ENCODE peak calls at places on chromosomes 2 and 18, in seven cellular contexts. One of them, this sample, is unnamed. For H3K4me1, the result is how much of the 10 kb centered on the place peaks cover.

GRCh38 chr2:112027767-112028166 is 27.3 kb upstream of the TMEM87B start:
- DNase-seq in OCI-LY7: no peak
- DNase-seq in Panc1: no peak
- DNase-seq in fibroblast of lung: no peak
- DNase-seq in uterus: no peak
- DNase-seq in spleen: no peak
- DNase-seq in left lung: no peak
- DNase-seq in this sample: no peak

GRCh38 chr18:76875390-76876330 is 53.3 kb downstream of the ZNF236 start:
- DNase-seq in fibroblast of lung: peak
- DNase-seq in spleen: no peak
- DNase-seq in left lung: no peak
- DNase-seq in OCI-LY7: peak
- DNase-seq in uterus: no peak
- DNase-seq in Panc1: peak
- DNase-seq in this sample: peak

GRCh38 chr18:54926593-54927297 is 32.5 kb downstream of the CCDC68 start:
- DNase-seq in left lung: no peak
- DNase-seq in Panc1: no peak
- DNase-seq in spleen: no peak
- DNase-seq in fibroblast of lung: peak
- DNase-seq in uterus: no peak
- DNase-seq in OCI-LY7: no peak
- DNase-seq in this sample: no peak

GRCh38 chr2:181163139-181163538 is 182.7 kb downstream of the UBE2E3 start:
- DNase-seq in fibroblast of lung: no peak
- DNase-seq in spleen: no peak
- DNase-seq in Panc1: no peak
- DNase-seq in uterus: no peak
- DNase-seq in left lung: no peak
- DNase-seq in OCI-LY7: no peak
- DNase-seq in this sample: no peak

GRCh38 chr2:2742745-2743144 is 411.7 kb upstream of the MYT1L start:
- DNase-seq in Panc1: no peak
- DNase-seq in OCI-LY7: no peak
- DNase-seq in left lung: no peak
- DNase-seq in uterus: no peak
- DNase-seq in fibroblast of lung: peak
- DNase-seq in spleen: no peak
- DNase-seq in this sample: no peak

GRCh38 chr2:199757466-199757865 is 93.5 kb downstream of the FTCDNL1 start:
- DNase-seq in uterus: no peak
- DNase-seq in left lung: peak
- DNase-seq in spleen: no peak
- DNase-seq in Panc1: no peak
- DNase-seq in OCI-LY7: no peak
- DNase-seq in fibroblast of lung: peak
- DNase-seq in this sample: no peak

GRCh38 chr18:58526425-58527115 is 102.3 kb downstream of the ALPK2 start:
- DNase-seq in uterus: no peak
- DNase-seq in OCI-LY7: no peak
- DNase-seq in left lung: no peak
- DNase-seq in Panc1: no peak
- DNase-seq in spleen: no peak
- DNase-seq in fibroblast of lung: no peak
- DNase-seq in this sample: peak

GRCh38 chr2:171655584-171655983 is 31.7 kb upstream of the DYNC1I2 start:
- DNase-seq in fibroblast of lung: no peak
- DNase-seq in spleen: no peak
- DNase-seq in Panc1: no peak
- DNase-seq in left lung: no peak
- DNase-seq in OCI-LY7: peak
- DNase-seq in uterus: no peak
- DNase-seq in this sample: no peak

GRCh38 chr2:32342811-32343210 is 14.0 kb upstream of the BIRC6 start:
- DNase-seq in spleen: peak
- DNase-seq in Panc1: no peak
- DNase-seq in left lung: no peak
- DNase-seq in uterus: peak
- DNase-seq in fibroblast of lung: peak
- DNase-seq in OCI-LY7: no peak
- DNase-seq in this sample: no peak

GRCh38 chr2:219207884-219208740 is 1.5 kb downstream of the ZFAND2B start:
- DNase-seq in OCI-LY7: no peak
- DNase-seq in fibroblast of lung: peak
- DNase-seq in uterus: no peak
- DNase-seq in spleen: peak
- DNase-seq in left lung: peak
- DNase-seq in Panc1: no peak
- DNase-seq in this sample: no peak

GRCh38 chr2:236367791-236368289 is 103.6 kb upstream of the ASB18 start:
- DNase-seq in OCI-LY7: no peak
- DNase-seq in left lung: no peak
- DNase-seq in fibroblast of lung: no peak
- DNase-seq in Panc1: no peak
- DNase-seq in uterus: no peak
- DNase-seq in spleen: no peak
- DNase-seq in this sample: no peak

GRCh38 chr2:529425-529824 is 147.8 kb downstream of the TMEM18 start:
- DNase-seq in left lung: no peak
- DNase-seq in uterus: no peak
- DNase-seq in fibroblast of lung: no peak
- DNase-seq in OCI-LY7: peak
- DNase-seq in spleen: no peak
- DNase-seq in Panc1: peak
- DNase-seq in this sample: no peak

GRCh38 chr2:29304399-29304798 is 189.2 kb downstream of the CLIP4 start:
- DNase-seq in Panc1: no peak
- DNase-seq in uterus: no peak
- DNase-seq in spleen: no peak
- DNase-seq in left lung: no peak
- DNase-seq in OCI-LY7: no peak
- DNase-seq in fibroblast of lung: peak
- DNase-seq in this sample: no peak

GRCh38 chr2:240604291-240604938 is 17.9 kb downstream of the CAPN10 start:
- DNase-seq in uterus: peak
- DNase-seq in spleen: peak
- DNase-seq in fibroblast of lung: peak
- DNase-seq in left lung: peak
- DNase-seq in Panc1: no peak
- DNase-seq in OCI-LY7: peak
- DNase-seq in this sample: peak

GRCh38 chr2:161905389-161906046 is 168.5 kb downstream of the DPP4 start:
- DNase-seq in spleen: peak
- DNase-seq in fibroblast of lung: peak
- DNase-seq in left lung: no peak
- DNase-seq in OCI-LY7: peak
- DNase-seq in uterus: no peak
- DNase-seq in Panc1: no peak
- DNase-seq in this sample: no peak

GRCh38 chr2:162838141-162838500 is 446 bp downstream of the KCNH7 start:
- DNase-seq in left lung: no peak
- DNase-seq in Panc1: no peak
- DNase-seq in uterus: no peak
- DNase-seq in spleen: no peak
- DNase-seq in fibroblast of lung: no peak
- DNase-seq in OCI-LY7: no peak
- DNase-seq in this sample: no peak

GRCh38 chr2:177314194-177314593 is 49.7 kb upstream of the NFE2L2 start:
- DNase-seq in Panc1: no peak
- DNase-seq in fibroblast of lung: peak
- DNase-seq in OCI-LY7: no peak
- DNase-seq in spleen: no peak
- DNase-seq in left lung: no peak
- DNase-seq in uterus: no peak
- DNase-seq in this sample: no peak

GRCh38 chr18:63290456-63291200 is 28.9 kb downstream of the BCL2 start:
- DNase-seq in spleen: no peak
- DNase-seq in OCI-LY7: no peak
- DNase-seq in left lung: no peak
- DNase-seq in Panc1: no peak
- DNase-seq in uterus: no peak
- DNase-seq in fibroblast of lung: no peak
- DNase-seq in this sample: peak

GRCh38 chr2:228681426-228681825 is 499.9 kb upstream of the SPHKAP start:
- DNase-seq in left lung: no peak
- DNase-seq in fibroblast of lung: peak
- DNase-seq in uterus: peak
- DNase-seq in OCI-LY7: no peak
- DNase-seq in spleen: no peak
- DNase-seq in Panc1: no peak
- DNase-seq in this sample: peak

GRCh38 chr2:240922234-240922981 is 16.3 kb downstream of the CROCC2 start:
- DNase-seq in fibroblast of lung: no peak
- DNase-seq in spleen: peak
- DNase-seq in OCI-LY7: no peak
- DNase-seq in Panc1: no peak
- DNase-seq in uterus: no peak
- DNase-seq in left lung: peak
- DNase-seq in this sample: peak

GRCh38 chr18:41113885-41114482 is 841.0 kb upstream of the PIK3C3 start:
- DNase-seq in fibroblast of lung: peak
- DNase-seq in OCI-LY7: no peak
- DNase-seq in uterus: no peak
- DNase-seq in left lung: no peak
- DNase-seq in spleen: no peak
- DNase-seq in Panc1: no peak
- DNase-seq in this sample: no peak

GRCh38 chr18:6366776-6367175 is 47.9 kb downstream of the L3MBTL4 start:
- DNase-seq in Panc1: no peak
- DNase-seq in uterus: no peak
- DNase-seq in OCI-LY7: no peak
- DNase-seq in fibroblast of lung: no peak
- DNase-seq in spleen: no peak
- DNase-seq in left lung: no peak
- DNase-seq in this sample: peak

GRCh38 chr2:165793161-165793778 is 777 bp downstream of the GALNT3 start:
- DNase-seq in Panc1: no peak
- DNase-seq in fibroblast of lung: peak
- DNase-seq in spleen: no peak
- DNase-seq in left lung: peak
- DNase-seq in uterus: no peak
- DNase-seq in OCI-LY7: no peak
- DNase-seq in this sample: peak

DNA sequence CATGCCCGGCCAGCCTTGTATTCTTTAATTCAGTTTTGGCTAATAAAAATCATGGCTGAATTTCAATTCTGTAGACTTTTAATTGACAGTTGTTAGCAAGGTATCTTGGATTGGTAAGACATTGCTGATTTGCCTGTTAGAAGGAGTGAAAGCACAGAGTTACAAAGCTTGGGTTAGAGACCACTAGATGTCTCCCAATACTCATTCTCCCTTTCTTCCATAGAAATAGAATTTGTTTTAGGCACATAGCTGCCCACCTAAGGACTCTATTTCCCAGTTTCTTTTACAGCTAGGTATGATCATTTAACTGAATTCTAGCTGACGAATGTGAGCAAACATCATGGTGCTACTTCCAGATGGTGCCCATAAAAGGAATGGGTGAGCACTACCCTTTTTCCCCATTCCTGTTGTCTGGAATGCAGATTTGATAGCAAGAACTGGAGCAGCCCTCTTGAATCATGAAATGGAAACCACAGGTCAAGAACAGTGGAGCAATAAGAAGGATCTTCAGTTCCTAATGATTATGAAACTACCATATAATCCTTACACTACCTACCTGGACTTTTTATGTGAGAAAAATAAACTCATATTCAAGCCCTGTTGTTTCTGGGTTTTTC is 17.5 kb downstream of the PECR start:
- DNase-seq in spleen: no peak
- DNase-seq in OCI-LY7: no peak
- DNase-seq in Panc1: no peak
- DNase-seq in fibroblast of lung: peak
- DNase-seq in left lung: no peak
- DNase-seq in uterus: no peak
- DNase-seq in this sample: no peak
- TF ChIP-seq CTCF in spleen: no peak
- TF ChIP-seq CTCF in OCI-LY7: peak
- TF ChIP-seq CTCF in Panc1: peak
- TF ChIP-seq CTCF in fibroblast of lung: no peak
- TF ChIP-seq CTCF in left lung: no peak
- TF ChIP-seq CTCF in uterus: no peak
- TF ChIP-seq CTCF in this sample: peak

DNA sequence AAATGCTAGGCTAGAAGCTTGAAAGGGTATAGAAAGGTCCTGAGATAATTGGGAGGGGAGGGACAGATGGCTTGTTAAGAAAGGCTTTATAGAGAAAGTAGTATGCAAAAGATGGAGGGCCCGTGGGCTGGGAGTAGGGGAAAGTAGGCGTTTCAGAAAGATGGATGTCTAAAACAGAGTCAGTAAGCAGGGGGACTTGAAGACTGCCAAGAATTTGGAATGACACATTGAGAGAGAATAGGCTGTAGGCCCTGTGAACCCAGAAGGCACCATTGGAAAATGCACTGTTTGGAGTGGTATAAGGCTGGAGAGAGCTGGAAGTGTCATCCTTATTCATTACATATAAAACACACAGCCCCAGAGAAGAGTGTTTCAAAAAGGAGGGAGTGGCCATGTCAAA is 872 bp downstream of the PSMG2 start:
- DNase-seq in OCI-LY7: peak
- DNase-seq in Panc1: no peak
- DNase-seq in spleen: no peak
- DNase-seq in uterus: no peak
- DNase-seq in left lung: no peak
- DNase-seq in fibroblast of lung: peak
- DNase-seq in this sample: no peak
- H3K27ac ChIP-seq in OCI-LY7: peak
- H3K27ac ChIP-seq in Panc1: peak
- H3K27ac ChIP-seq in spleen: no peak
- H3K27ac ChIP-seq in uterus: peak
- H3K27ac ChIP-seq in left lung: no peak
- H3K27ac ChIP-seq in fibroblast of lung: peak
- H3K27ac ChIP-seq in this sample: no peak

DNA sequence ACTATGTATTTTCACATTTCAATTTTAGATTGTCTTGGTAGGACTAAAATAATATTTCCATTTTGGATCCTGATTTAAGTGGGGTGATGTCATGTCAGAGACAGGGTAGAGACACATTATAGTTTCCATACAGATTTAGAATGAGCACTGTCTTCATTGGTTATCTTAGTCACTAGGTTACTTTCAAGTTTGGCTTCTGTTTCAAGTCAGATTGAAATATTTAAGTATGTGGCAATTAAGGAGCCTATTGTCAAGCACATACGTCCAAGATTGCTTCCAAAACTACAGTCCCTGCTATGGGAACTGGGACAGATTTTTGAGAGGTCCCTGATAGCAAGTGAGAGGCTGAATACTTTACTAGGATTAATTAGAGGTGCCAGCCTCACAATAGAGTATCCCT is 89.2 kb upstream of the FAM117B start:
- DNase-seq in uterus: no peak
- DNase-seq in OCI-LY7: no peak
- DNase-seq in fibroblast of lung: no peak
- DNase-seq in spleen: no peak
- DNase-seq in left lung: no peak
- DNase-seq in Panc1: no peak
- DNase-seq in this sample: no peak
- H3K4me1 ChIP-seq in uterus: under half
- H3K4me1 ChIP-seq in OCI-LY7: under half
- H3K4me1 ChIP-seq in fibroblast of lung: under half
- H3K4me1 ChIP-seq in spleen: under half
- H3K4me1 ChIP-seq in left lung: under half
- H3K4me1 ChIP-seq in Panc1: under half
- H3K4me1 ChIP-seq in this sample: under half

GRCh38 chr2:113391073-113391472 is 46.4 kb upstream of the ZNG1B start:
- DNase-seq in fibroblast of lung: no peak
- DNase-seq in OCI-LY7: no peak
- DNase-seq in left lung: no peak
- DNase-seq in uterus: no peak
- DNase-seq in spleen: no peak
- DNase-seq in Panc1: no peak
- DNase-seq in this sample: no peak

GRCh38 chr2:113390133-113390849 is 47.2 kb upstream of the ZNG1B start:
- DNase-seq in spleen: no peak
- DNase-seq in fibroblast of lung: peak
- DNase-seq in Panc1: peak
- DNase-seq in left lung: peak
- DNase-seq in OCI-LY7: peak
- DNase-seq in uterus: peak
- DNase-seq in this sample: peak
- TF ChIP-seq CTCF in spleen: peak
- TF ChIP-seq CTCF in fibroblast of lung: peak
- TF ChIP-seq CTCF in Panc1: peak
- TF ChIP-seq CTCF in left lung: peak
- TF ChIP-seq CTCF in OCI-LY7: peak
- TF ChIP-seq CTCF in uterus: peak
- TF ChIP-seq CTCF in this sample: peak